ENCODE peak calls at places on chromosomes 3 and 15, in five cellular contexts. S is LHCN-M2; V is stimulated activated naive CD8-positive, alpha-beta T cell treated with anti-CD3 and anti-CD28 coated beads, Interleukin-15, Interleukin-2, amounts not matched to agents 100 U/mL and 50 U/mL, for 24 hours; M is A172; E is astrocyte of the spinal cord. Q is an unnamed sample.

GRCh38 chr3:126109146-126109859 is 25.4 kb upstream of the SLC41A3 start:
- DNase-seq in S (no peak), M (no peak), E (no peak), V (no peak), Q (no peak)

GRCh38 chr3:53188720-53189119 is 27.7 kb downstream of the PRKCD start:
- DNase-seq in S (no peak), V (no peak), M (no peak), E (no peak), Q (no peak)

GRCh38 chr15:79082363-79083070 is 8.1 kb downstream of the RASGRF1 start:
- DNase-seq in M (no peak), S (no peak), E (no peak), V (no peak), Q (no peak)

GRCh38 chr3:177424541-177424940 is 227.3 kb upstream of the TBL1XR1 start:
- DNase-seq in M (no peak), S (peak), V (no peak), E (no peak), Q (no peak)

GRCh38 chr15:68652141-68652540 is 73.3 kb downstream of the CORO2B start:
- DNase-seq in V (no peak), E (no peak), M (peak), S (peak), Q (peak)

GRCh38 chr3:56758539-56758981 is 43.2 kb downstream of the ARHGEF3 start:
- DNase-seq in V (peak), E (peak), M (peak), S (peak), Q (peak)

GRCh38 chr3:3906171-3906570 is 106.9 kb downstream of the LRRN1 start:
- DNase-seq in V (no peak), M (no peak), S (no peak), E (no peak), Q (no peak)

GRCh38 chr3:46667061-46667621 is 26.3 kb downstream of the ALS2CL start:
- DNase-seq in V (no peak), E (no peak), M (no peak), S (no peak), Q (no peak)

GRCh38 chr3:110577856-110578255 is 493.8 kb upstream of the NECTIN3 start:
- DNase-seq in E (no peak), S (no peak), M (peak), V (no peak), Q (no peak)

GRCh38 chr3:48371651-48372376 is at the start of gene FBXW12:
- DNase-seq in M (no peak), E (no peak), V (no peak), S (no peak), Q (no peak)

GRCh38 chr3:107512108-107512507 is 10.7 kb upstream of the BBX start:
- DNase-seq in S (peak), V (no peak), E (no peak), M (no peak), Q (peak)